ENCODE peak calls at places on chromosome 13, in eight cellular contexts. One of them, this sample, is unnamed.

GRCh38 chr13:63433546-63434150 is 2018.0 kb upstream of the PCDH20 start:
- DNase-seq in breast epithelium: no peak
- DNase-seq in lower leg skin: no peak
- DNase-seq in thyroid gland: no peak
- DNase-seq in esophagus squamous epithelium: no peak
- DNase-seq in Peyer's patch: no peak
- DNase-seq in IMR-90: peak; percentile 87
- DNase-seq in GM12891: no peak
- DNase-seq in this sample: no peak

GRCh38 chr13:73872397-73872796 is 261.8 kb downstream of the KLF12 start:
- DNase-seq in GM12891: no peak
- DNase-seq in esophagus squamous epithelium: no peak
- DNase-seq in lower leg skin: no peak
- DNase-seq in Peyer's patch: no peak
- DNase-seq in thyroid gland: no peak
- DNase-seq in IMR-90: peak; percentile 36
- DNase-seq in breast epithelium: no peak
- DNase-seq in this sample: no peak

GRCh38 chr13:91346848-91347211 is 657 bp upstream of the MIR17HG start:
- DNase-seq in thyroid gland: peak; percentile 44
- DNase-seq in breast epithelium: no peak
- DNase-seq in esophagus squamous epithelium: no peak
- DNase-seq in GM12891: no peak
- DNase-seq in IMR-90: no peak
- DNase-seq in lower leg skin: no peak
- DNase-seq in Peyer's patch: peak; percentile 68
- DNase-seq in this sample: no peak

GRCh38 chr13:53254495-53254894 is 225.9 kb downstream of the OLFM4 start:
- DNase-seq in IMR-90: no peak
- DNase-seq in esophagus squamous epithelium: no peak
- DNase-seq in lower leg skin: no peak
- DNase-seq in Peyer's patch: no peak
- DNase-seq in breast epithelium: no peak
- DNase-seq in GM12891: no peak
- DNase-seq in thyroid gland: no peak
- DNase-seq in this sample: no peak

GRCh38 chr13:40189885-40190655 is 476.4 kb downstream of the FOXO1 start:
- DNase-seq in IMR-90: no peak
- DNase-seq in GM12891: no peak
- DNase-seq in breast epithelium: no peak
- DNase-seq in esophagus squamous epithelium: no peak
- DNase-seq in Peyer's patch: no peak
- DNase-seq in thyroid gland: no peak
- DNase-seq in lower leg skin: no peak
- DNase-seq in this sample: no peak

GRCh38 chr13:80116107-80116506 is 224.8 kb downstream of the SPRY2 start:
- DNase-seq in IMR-90: peak; percentile 88
- DNase-seq in thyroid gland: no peak
- DNase-seq in breast epithelium: no peak
- DNase-seq in GM12891: no peak
- DNase-seq in Peyer's patch: no peak
- DNase-seq in lower leg skin: no peak
- DNase-seq in esophagus squamous epithelium: no peak
- DNase-seq in this sample: no peak

GRCh38 chr13:78024996-78025395 is 106.4 kb upstream of the EDNRB start:
- DNase-seq in lower leg skin: no peak
- DNase-seq in GM12891: no peak
- DNase-seq in breast epithelium: no peak
- DNase-seq in Peyer's patch: no peak
- DNase-seq in esophagus squamous epithelium: no peak
- DNase-seq in IMR-90: no peak
- DNase-seq in thyroid gland: no peak
- DNase-seq in this sample: no peak

GRCh38 chr13:73672492-73672891 is 461.7 kb downstream of the KLF12 start:
- DNase-seq in thyroid gland: no peak
- DNase-seq in Peyer's patch: no peak
- DNase-seq in esophagus squamous epithelium: no peak
- DNase-seq in GM12891: no peak
- DNase-seq in IMR-90: no peak
- DNase-seq in lower leg skin: no peak
- DNase-seq in breast epithelium: no peak
- DNase-seq in this sample: no peak

GRCh38 chr13:66780814-66781213 is 449.3 kb downstream of the PCDH9 start:
- DNase-seq in GM12891: no peak
- DNase-seq in IMR-90: peak; percentile 20
- DNase-seq in esophagus squamous epithelium: no peak
- DNase-seq in Peyer's patch: no peak
- DNase-seq in thyroid gland: no peak
- DNase-seq in breast epithelium: no peak
- DNase-seq in lower leg skin: no peak
- DNase-seq in this sample: no peak

GRCh38 chr13:24269803-24270202 is 39.6 kb upstream of the C1QTNF9 start:
- DNase-seq in esophagus squamous epithelium: no peak
- DNase-seq in IMR-90: peak; percentile 60
- DNase-seq in Peyer's patch: no peak
- DNase-seq in GM12891: no peak
- DNase-seq in thyroid gland: no peak
- DNase-seq in breast epithelium: no peak
- DNase-seq in lower leg skin: no peak
- DNase-seq in this sample: no peak

GRCh38 chr13:24271231-24271610 is 38.2 kb upstream of the C1QTNF9 start:
- DNase-seq in GM12891: no peak
- DNase-seq in Peyer's patch: no peak
- DNase-seq in esophagus squamous epithelium: no peak
- DNase-seq in thyroid gland: no peak
- DNase-seq in lower leg skin: no peak
- DNase-seq in breast epithelium: no peak
- DNase-seq in IMR-90: no peak
- DNase-seq in this sample: no peak

GRCh38 chr13:24271611-24272451 is 37.5 kb upstream of the C1QTNF9 start:
- DNase-seq in Peyer's patch: peak; percentile 85
- DNase-seq in IMR-90: peak; percentile 76
- DNase-seq in GM12891: no peak
- DNase-seq in thyroid gland: peak; percentile 86
- DNase-seq in lower leg skin: peak; percentile 89
- DNase-seq in esophagus squamous epithelium: no peak
- DNase-seq in breast epithelium: peak; percentile 24
- DNase-seq in this sample: peak; percentile 41

GRCh38 chr13:24272452-24273161 is 36.8 kb upstream of the C1QTNF9 start:
- DNase-seq in thyroid gland: peak; percentile 90
- DNase-seq in IMR-90: no peak
- DNase-seq in Peyer's patch: no peak
- DNase-seq in GM12891: no peak
- DNase-seq in breast epithelium: no peak
- DNase-seq in lower leg skin: no peak
- DNase-seq in esophagus squamous epithelium: no peak
- DNase-seq in this sample: no peak

GRCh38 chr13:24270639-24271131 is 38.7 kb upstream of the C1QTNF9 start:
- DNase-seq in breast epithelium: no peak
- DNase-seq in GM12891: no peak
- DNase-seq in IMR-90: peak; percentile 47
- DNase-seq in esophagus squamous epithelium: peak; percentile 9
- DNase-seq in Peyer's patch: peak; percentile 85
- DNase-seq in thyroid gland: peak; percentile 89
- DNase-seq in lower leg skin: no peak
- DNase-seq in this sample: no peak
- TF ChIP-seq POLR2A in breast epithelium: no peak
- TF ChIP-seq POLR2A in GM12891: peak; percentile 70
- TF ChIP-seq POLR2A in IMR-90: no peak
- TF ChIP-seq POLR2A in esophagus squamous epithelium: peak; percentile 48
- TF ChIP-seq POLR2A in Peyer's patch: peak; percentile 25
- TF ChIP-seq POLR2A in thyroid gland: no peak
- TF ChIP-seq POLR2A in lower leg skin: no peak
- TF ChIP-seq POLR2A in this sample: peak; percentile 55

GRCh38 chr13:30617315-30618185 is at the start of gene USPL1:
- DNase-seq in GM12891: peak; percentile 82
- DNase-seq in esophagus squamous epithelium: peak; percentile 89
- DNase-seq in breast epithelium: peak; percentile 98
- DNase-seq in lower leg skin: peak; percentile 100
- DNase-seq in thyroid gland: peak; percentile 98
- DNase-seq in IMR-90: peak; percentile 99
- DNase-seq in Peyer's patch: peak; percentile 99
- DNase-seq in this sample: peak; percentile 83
- TF ChIP-seq POLR2A in GM12891: peak; percentile 75
- TF ChIP-seq POLR2A in esophagus squamous epithelium: peak; percentile 97
- TF ChIP-seq POLR2A in breast epithelium: peak; percentile 97
- TF ChIP-seq POLR2A in lower leg skin: peak; percentile 96
- TF ChIP-seq POLR2A in thyroid gland: peak; percentile 95
- TF ChIP-seq POLR2A in IMR-90: peak; percentile 92
- TF ChIP-seq POLR2A in Peyer's patch: peak; percentile 94
- TF ChIP-seq POLR2A in this sample: peak; percentile 86

GRCh38 chr13:39159971-39160370 is 121.7 kb downstream of the NHLRC3 start:
- DNase-seq in thyroid gland: no peak
- DNase-seq in lower leg skin: no peak
- DNase-seq in GM12891: no peak
- DNase-seq in breast epithelium: no peak
- DNase-seq in IMR-90: no peak
- DNase-seq in Peyer's patch: no peak
- DNase-seq in esophagus squamous epithelium: no peak
- DNase-seq in this sample: no peak
- TF ChIP-seq POLR2A in thyroid gland: no peak
- TF ChIP-seq POLR2A in lower leg skin: no peak
- TF ChIP-seq POLR2A in GM12891: no peak
- TF ChIP-seq POLR2A in breast epithelium: no peak
- TF ChIP-seq POLR2A in IMR-90: no peak
- TF ChIP-seq POLR2A in Peyer's patch: no peak
- TF ChIP-seq POLR2A in esophagus squamous epithelium: no peak
- TF ChIP-seq POLR2A in this sample: no peak

GRCh38 chr13:48000559-48001126 is 430 bp downstream of the SUCLA2 start:
- DNase-seq in breast epithelium: no peak
- DNase-seq in IMR-90: peak; percentile 2
- DNase-seq in lower leg skin: no peak
- DNase-seq in esophagus squamous epithelium: no peak
- DNase-seq in thyroid gland: peak; percentile 5
- DNase-seq in Peyer's patch: no peak
- DNase-seq in GM12891: peak; percentile 15
- DNase-seq in this sample: no peak

GRCh38 chr13:47999973-48000372 is 1.1 kb downstream of the SUCLA2 start:
- DNase-seq in IMR-90: no peak
- DNase-seq in thyroid gland: no peak
- DNase-seq in GM12891: no peak
- DNase-seq in Peyer's patch: no peak
- DNase-seq in lower leg skin: no peak
- DNase-seq in breast epithelium: no peak
- DNase-seq in esophagus squamous epithelium: no peak
- DNase-seq in this sample: no peak

GRCh38 chr13:48004201-48004600 is 3.1 kb upstream of the SUCLA2 start:
- DNase-seq in breast epithelium: no peak
- DNase-seq in Peyer's patch: no peak
- DNase-seq in esophagus squamous epithelium: no peak
- DNase-seq in thyroid gland: no peak
- DNase-seq in IMR-90: no peak
- DNase-seq in GM12891: no peak
- DNase-seq in lower leg skin: no peak
- DNase-seq in this sample: no peak

GRCh38 chr13:47997384-47997783 is 3.7 kb downstream of the SUCLA2 start:
- DNase-seq in esophagus squamous epithelium: no peak
- DNase-seq in lower leg skin: no peak
- DNase-seq in Peyer's patch: no peak
- DNase-seq in thyroid gland: no peak
- DNase-seq in GM12891: no peak
- DNase-seq in IMR-90: no peak
- DNase-seq in breast epithelium: no peak
- DNase-seq in this sample: no peak

GRCh38 chr13:48001127-48001881 is at the start of gene SUCLA2:
- DNase-seq in Peyer's patch: peak; percentile 94
- DNase-seq in esophagus squamous epithelium: peak; percentile 52
- DNase-seq in lower leg skin: peak; percentile 96
- DNase-seq in breast epithelium: peak; percentile 80
- DNase-seq in GM12891: peak; percentile 96
- DNase-seq in thyroid gland: peak; percentile 91
- DNase-seq in IMR-90: peak; percentile 82
- DNase-seq in this sample: peak; percentile 96
- TF ChIP-seq POLR2A in Peyer's patch: peak; percentile 65
- TF ChIP-seq POLR2A in esophagus squamous epithelium: peak; percentile 69
- TF ChIP-seq POLR2A in lower leg skin: no peak
- TF ChIP-seq POLR2A in breast epithelium: peak; percentile 25
- TF ChIP-seq POLR2A in GM12891: peak; percentile 77
- TF ChIP-seq POLR2A in thyroid gland: no peak
- TF ChIP-seq POLR2A in IMR-90: peak; percentile 68
- TF ChIP-seq POLR2A in this sample: peak; percentile 72

DNA sequence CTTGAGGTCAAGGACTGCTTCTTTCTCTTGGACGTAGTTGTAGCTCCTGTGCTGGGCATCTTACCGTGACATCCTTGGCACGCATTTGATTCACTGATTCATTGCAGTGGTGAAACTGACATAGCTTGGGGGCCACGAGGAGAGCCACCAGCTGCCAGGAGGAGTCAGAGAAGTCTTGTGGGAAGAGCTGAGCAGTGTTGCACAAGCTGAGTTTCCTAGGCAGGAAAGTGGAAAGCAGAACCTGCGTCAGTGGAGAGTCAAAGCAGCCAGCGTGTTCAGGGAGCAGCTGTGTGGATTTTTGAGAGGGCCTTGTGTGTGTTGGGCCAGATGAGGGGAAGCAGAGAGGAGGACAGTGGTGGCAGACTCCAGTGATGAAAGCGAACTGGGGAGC is 5.3 kb upstream of the GPR183 start:
- DNase-seq in GM12891: no peak
- DNase-seq in lower leg skin: peak; percentile 95
- DNase-seq in esophagus squamous epithelium: peak; percentile 23
- DNase-seq in Peyer's patch: peak; percentile 77
- DNase-seq in breast epithelium: peak; percentile 55
- DNase-seq in IMR-90: peak; percentile 39
- DNase-seq in thyroid gland: peak; percentile 90
- DNase-seq in this sample: no peak
- TF ChIP-seq POLR2A in GM12891: no peak
- TF ChIP-seq POLR2A in lower leg skin: no peak
- TF ChIP-seq POLR2A in esophagus squamous epithelium: peak; percentile 55
- TF ChIP-seq POLR2A in Peyer's patch: no peak
- TF ChIP-seq POLR2A in breast epithelium: no peak
- TF ChIP-seq POLR2A in IMR-90: no peak
- TF ChIP-seq POLR2A in thyroid gland: no peak
- TF ChIP-seq POLR2A in this sample: no peak